ENCODE peak calls at places on chromosomes 4 and X, in five cellular contexts. N is thoracic aorta, P is pancreas, U is left lung, E is SK-N-SH. Z is an unnamed sample.

GRCh38 chr4:55124337-55125076 is 888 bp downstream of the KDR start:
- DNase-seq in N (no peak), P (no peak), U (peak), E (no peak), Z (no peak)

GRCh38 chrX:789096-789495 is 158.5 kb downstream of the SHOX start:
- DNase-seq in N (no peak), P (no peak), U (no peak), E (no peak), Z (no peak)

GRCh38 chrX:10254746-10255145 is 98.0 kb downstream of the CLCN4 start:
- DNase-seq in N (no peak), P (no peak), U (no peak), E (peak), Z (no peak)

GRCh38 chr4:30753316-30753715 is 33.1 kb downstream of the PCDH7 start:
- DNase-seq in N (no peak), P (no peak), U (no peak), E (no peak), Z (no peak)

GRCh38 chr4:186676531-186677158 is 47.0 kb downstream of the FAT1 start:
- DNase-seq in N (no peak), P (no peak), U (no peak), E (no peak), Z (no peak)

GRCh38 chr4:23084559-23085248 is 392.0 kb downstream of the GBA3 start:
- DNase-seq in N (no peak), P (no peak), U (no peak), E (no peak), Z (no peak)

GRCh38 chr4:80195441-80196139 is 1.7 kb upstream of the PRDM8 start:
- DNase-seq in N (no peak), P (no peak), U (no peak), E (no peak), Z (no peak)

GRCh38 chrX:106957856-106958255 is 37.7 kb downstream of the CLDN2 start:
- DNase-seq in N (no peak), P (no peak), U (no peak), E (no peak), Z (no peak)

GRCh38 chrX:3763111-3763510 is 49.7 kb upstream of the PRKX start:
- DNase-seq in N (no peak), P (no peak), U (no peak), E (no peak), Z (no peak)

GRCh38 chr4:1910643-1911042 is 39.5 kb downstream of the NSD2 start:
- DNase-seq in N (no peak), P (no peak), U (no peak), E (peak), Z (peak)

GRCh38 chrX:45843518-45843917 is 642.8 kb upstream of the DIPK2B start:
- DNase-seq in N (no peak), P (no peak), U (no peak), E (no peak), Z (no peak)

GRCh38 chr4:3385719-3386440 is 55.9 kb upstream of the HGFAC start:
- DNase-seq in N (no peak), P (no peak), U (peak), E (no peak), Z (no peak)

GRCh38 chr4:54495641-54496040 is 162.1 kb upstream of the KIT start:
- DNase-seq in N (no peak), P (no peak), U (no peak), E (no peak), Z (no peak)

GRCh38 chr4:53711916-53712315 is 120.6 kb upstream of the LNX1 start:
- DNase-seq in N (no peak), P (no peak), U (no peak), E (no peak), Z (no peak)

GRCh38 chrX:147917700-147918694 is 6.3 kb downstream of the FMR1 start:
- DNase-seq in N (no peak), P (no peak), U (no peak), E (no peak), Z (no peak)

GRCh38 chrX:2463973-2464676 is 36.7 kb downstream of the DHRSX start:
- DNase-seq in N (no peak), P (no peak), U (no peak), E (no peak), Z (no peak)

DNA sequence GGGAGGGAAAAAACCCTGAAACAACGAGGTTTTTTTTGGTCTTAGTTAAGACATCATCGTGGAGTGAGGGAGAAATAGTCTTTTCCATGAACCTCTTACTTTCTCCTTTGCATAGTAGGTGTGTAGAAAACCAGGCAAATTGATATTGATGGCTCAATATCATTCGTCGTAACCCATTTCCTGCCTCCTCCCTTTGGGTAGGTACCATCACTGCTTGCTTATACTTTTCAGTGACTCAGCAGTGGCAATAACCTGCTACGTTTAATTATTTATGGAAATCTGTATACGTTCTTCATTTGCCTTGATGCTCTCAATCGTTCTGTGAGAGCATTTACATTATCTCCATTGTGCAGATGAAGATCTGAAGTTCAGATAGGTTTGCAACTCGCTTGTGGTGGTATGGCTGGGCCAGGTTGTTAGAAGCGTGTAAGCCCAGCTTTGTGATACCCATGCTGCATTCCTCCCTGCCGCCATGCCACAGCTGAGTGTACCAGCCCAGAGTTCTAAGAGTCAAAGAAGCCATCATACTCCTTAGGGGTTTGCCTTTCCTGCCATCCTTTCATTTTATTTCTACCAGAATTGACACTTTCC is 212.9 kb downstream of the ARHGAP10 start:
- DNase-seq in N (no peak), P (no peak), U (no peak), E (no peak), Z (no peak)
- H3K27ac ChIP-seq in N (no peak), P (no peak), U (no peak), E (no peak), Z (no peak)

GRCh38 chrX:48969471-48969870 is 2.2 kb downstream of the KCND1 start:
- DNase-seq in N (no peak), P (no peak), U (no peak), E (no peak), Z (no peak)

GRCh38 chrX:48974033-48974432 is 2.4 kb upstream of the KCND1 start:
- DNase-seq in N (no peak), P (no peak), U (no peak), E (no peak), Z (no peak)

GRCh38 chrX:48972214-48973164 is 845 bp upstream of the KCND1 start:
- DNase-seq in N (no peak), P (no peak), U (no peak), E (peak), Z (no peak)

GRCh38 chrX:48974574-48974973 is 2.9 kb upstream of the KCND1 start:
- DNase-seq in N (no peak), P (no peak), U (no peak), E (no peak), Z (no peak)

DNA sequence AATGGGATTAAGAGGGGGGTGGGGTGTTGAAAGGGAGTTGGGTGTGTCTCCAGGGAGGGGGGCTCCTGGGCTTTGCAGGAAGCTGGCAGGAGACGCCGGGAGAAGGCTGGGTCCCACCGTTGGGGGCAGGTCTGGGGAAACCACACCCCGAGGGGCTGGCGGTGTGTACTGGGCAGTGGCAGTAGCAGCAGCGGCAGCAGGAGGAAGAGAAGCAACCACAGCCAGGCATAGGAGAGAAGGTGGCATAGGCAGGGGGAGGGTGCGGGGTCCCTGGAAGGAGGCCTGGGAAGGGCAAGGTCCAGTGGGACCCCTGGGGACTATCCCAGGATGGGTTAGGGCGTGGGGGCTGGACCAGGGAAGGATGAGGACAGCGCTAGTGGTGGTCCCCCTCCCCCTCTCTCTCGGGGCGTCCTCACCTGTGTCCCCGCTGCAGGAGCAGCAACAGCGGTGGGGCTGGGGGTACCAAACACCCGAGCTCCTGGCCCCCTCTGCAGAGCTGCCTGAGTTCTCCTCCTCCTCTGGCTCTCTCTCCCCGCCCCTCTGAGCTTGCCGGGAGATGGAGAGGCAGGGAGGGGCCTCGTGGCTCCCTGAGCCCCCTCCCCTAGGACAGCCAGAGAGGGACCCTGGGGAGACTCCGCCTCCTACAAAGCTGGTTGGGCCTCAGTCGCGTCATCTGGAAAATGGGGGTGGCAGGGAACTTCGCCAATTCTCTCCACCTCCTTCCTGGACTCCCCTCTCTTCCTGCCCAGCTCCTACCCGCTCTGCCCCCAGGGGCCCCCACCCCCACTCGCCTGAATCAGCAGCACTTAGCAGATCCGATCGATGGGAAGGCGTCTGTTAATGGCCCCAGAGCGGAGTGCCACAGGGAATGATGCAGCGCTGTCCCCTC is at the start of gene KCND1:
- DNase-seq in N (no peak), P (peak), U (no peak), E (peak), Z (peak)
- H3K27ac ChIP-seq in N (peak), P (no peak), U (peak), E (no peak), Z (no peak)

DNA sequence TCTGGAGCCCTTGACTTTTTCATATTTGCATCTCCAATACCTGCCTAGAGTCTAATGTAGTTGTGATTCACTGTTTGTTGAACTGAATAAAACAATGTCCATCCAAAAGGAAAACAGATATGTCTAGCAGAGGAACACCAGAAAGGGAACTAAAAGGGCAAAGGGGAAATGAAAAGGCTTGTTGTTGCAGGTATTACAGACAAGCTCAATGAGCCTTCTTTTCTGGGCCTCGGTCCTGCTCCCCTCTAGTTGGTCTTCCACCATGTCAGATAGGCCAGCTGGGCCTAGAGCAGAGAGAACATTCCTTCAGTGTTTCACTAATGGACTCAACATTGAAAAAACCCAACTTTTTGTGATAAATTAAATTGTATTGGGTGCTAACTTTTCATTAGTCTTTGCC is 55.4 kb downstream of the ZFX start:
- DNase-seq in N (no peak), P (no peak), U (no peak), E (no peak), Z (no peak)
- H3K27ac ChIP-seq in N (no peak), P (no peak), U (no peak), E (no peak), Z (no peak)

GRCh38 chr4:6372649-6373525 is 99.5 kb downstream of the PPP2R2C start:
- DNase-seq in N (no peak), P (peak), U (peak), E (peak), Z (no peak)
- H3K27ac ChIP-seq in N (no peak), P (no peak), U (no peak), E (no peak), Z (no peak)

GRCh38 chrX:28876415-28876814 is 289.2 kb downstream of the IL1RAPL1 start:
- DNase-seq in N (no peak), P (no peak), U (no peak), E (no peak), Z (no peak)
- H3K27ac ChIP-seq in N (no peak), P (no peak), U (no peak), E (no peak), Z (peak)

GRCh38 chr4:6937748-6938147 is 28.1 kb downstream of the TBC1D14 start:
- DNase-seq in N (no peak), P (no peak), U (no peak), E (no peak), Z (no peak)

GRCh38 chr4:6937201-6937600 is 27.6 kb downstream of the TBC1D14 start:
- DNase-seq in N (no peak), P (no peak), U (no peak), E (no peak), Z (no peak)

GRCh38 chr4:6939761-6940743 is 30.4 kb downstream of the TBC1D14 start:
- DNase-seq in N (no peak), P (no peak), U (no peak), E (no peak), Z (no peak)

GRCh38 chr4:6938237-6938636 is 28.6 kb downstream of the TBC1D14 start:
- DNase-seq in N (no peak), P (no peak), U (peak), E (no peak), Z (no peak)

DNA sequence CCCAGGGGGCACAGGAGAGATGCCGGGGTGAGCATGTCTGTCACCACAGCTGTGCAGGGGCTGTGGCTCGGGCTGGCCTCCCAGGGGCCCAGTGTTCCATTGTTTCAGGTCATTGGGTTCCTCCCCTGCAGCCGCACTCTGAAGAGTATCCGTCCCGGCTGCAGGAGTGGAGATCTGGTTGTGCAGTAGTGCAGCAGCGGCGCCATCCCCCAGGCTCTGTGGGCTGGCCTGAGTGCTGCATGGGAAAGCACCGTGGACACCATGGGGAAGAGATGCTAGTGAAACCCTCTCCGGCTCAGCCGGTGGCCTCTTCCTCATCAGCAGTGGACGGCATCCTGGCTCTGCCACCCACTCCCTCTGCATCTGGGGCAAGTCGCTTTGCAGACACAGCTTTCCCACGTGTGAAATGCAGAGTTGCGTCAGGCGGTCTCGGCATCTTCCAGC is 29.2 kb downstream of the TBC1D14 start:
- DNase-seq in N (no peak), P (no peak), U (peak), E (no peak), Z (peak)
- H3K27ac ChIP-seq in N (no peak), P (no peak), U (no peak), E (no peak), Z (peak)

GRCh38 chr4:128306992-128307581 is 19.5 kb upstream of the PGRMC2 start:
- DNase-seq in N (no peak), P (peak), U (no peak), E (no peak), Z (no peak)

GRCh38 chr4:128311659-128312392 is 24.2 kb upstream of the PGRMC2 start:
- DNase-seq in N (no peak), P (no peak), U (no peak), E (no peak), Z (no peak)

GRCh38 chr4:128308986-128309385 is 21.4 kb upstream of the PGRMC2 start:
- DNase-seq in N (no peak), P (no peak), U (no peak), E (no peak), Z (no peak)

GRCh38 chr4:128310266-128310697 is 22.7 kb upstream of the PGRMC2 start:
- DNase-seq in N (no peak), P (peak), U (no peak), E (peak), Z (no peak)

DNA sequence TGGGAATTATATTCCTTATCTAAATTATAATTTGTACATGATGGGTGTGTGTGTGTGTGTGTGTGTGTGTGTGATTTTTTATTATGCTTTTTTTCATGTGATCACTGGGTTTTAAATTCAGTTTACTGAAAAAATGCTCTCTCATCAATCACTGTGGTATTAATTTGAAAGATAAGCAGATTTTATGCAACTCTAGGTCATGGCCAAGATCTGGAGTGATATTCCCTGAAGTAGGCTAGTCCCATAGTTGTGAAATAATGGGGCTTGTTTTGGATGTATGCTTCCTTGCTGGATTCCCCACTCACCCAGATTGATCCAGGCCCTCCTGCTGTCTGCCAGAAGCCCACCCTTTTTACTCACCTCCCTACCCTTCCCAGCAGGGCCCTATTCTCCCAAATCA is 22.0 kb upstream of the PGRMC2 start:
- DNase-seq in N (no peak), P (no peak), U (no peak), E (no peak), Z (no peak)
- H3K27ac ChIP-seq in N (peak), P (no peak), U (no peak), E (no peak), Z (no peak)

DNA sequence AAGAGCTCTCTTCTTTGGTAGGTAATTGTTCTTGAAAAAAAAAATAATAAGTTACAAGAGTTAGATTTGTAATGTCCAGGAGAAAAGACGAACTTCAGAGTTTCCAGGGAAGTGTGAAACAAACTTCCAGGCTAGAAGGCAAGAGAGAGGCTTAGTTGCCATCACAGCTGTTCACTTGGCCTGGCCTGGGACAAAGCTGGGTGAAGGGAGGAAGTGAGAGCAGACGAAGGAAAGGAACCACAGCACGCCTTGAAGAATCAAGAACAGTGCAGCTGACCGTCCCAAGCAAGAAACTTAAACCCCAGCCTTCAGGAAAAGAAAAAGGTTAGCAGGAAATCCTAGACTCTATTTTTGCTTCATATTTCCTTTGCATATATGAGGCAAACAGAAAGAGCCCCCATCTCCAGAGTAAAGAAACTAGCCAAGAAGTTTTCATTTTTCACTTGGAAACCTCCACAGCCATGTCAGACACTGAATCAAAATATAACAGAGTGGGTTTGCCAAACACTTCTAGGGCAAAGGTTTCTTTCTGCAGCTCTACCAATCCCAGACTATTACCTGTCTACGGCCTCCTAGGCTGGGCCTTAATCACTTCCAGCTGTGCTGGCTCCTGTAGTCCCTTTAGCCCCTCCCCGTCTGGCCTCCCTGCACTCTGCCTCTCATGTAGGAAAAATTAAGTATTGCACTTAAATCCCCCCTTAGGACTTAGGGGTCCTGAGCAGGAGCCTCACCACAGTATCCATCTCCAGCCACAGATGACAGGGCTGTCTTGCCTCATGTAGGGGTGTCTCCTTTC is 209.6 kb downstream of the SPATA18 start:
- DNase-seq in N (no peak), P (no peak), U (no peak), E (peak), Z (no peak)
- H3K27ac ChIP-seq in N (peak), P (no peak), U (no peak), E (no peak), Z (no peak)

Z was measured in substantia nigra.